ENCODE peak calls at places on chromosomes 3 and 15, in seven cellular contexts. E, G, M, S, U, O and B are unnamed samples.

GRCh38 chr3:8223766-8224165 is 277.9 kb upstream of the LMCD1 start:
- DNase-seq in M (peak), E (no peak), S (no peak), G (no peak), O (no peak), U (no peak), B (no peak)

GRCh38 chr3:138303474-138303873 is 26.2 kb downstream of the NME9 start:
- DNase-seq in G (no peak), U (no peak), O (no peak), E (no peak), S (no peak), M (no peak), B (no peak)

GRCh38 chr3:149646181-149646766 is 11.6 kb downstream of the WWTR1 start:
- DNase-seq in S (no peak), U (no peak), E (no peak), O (no peak), G (no peak), M (no peak), B (peak)

GRCh38 chr3:159884661-159885402 is 103.8 kb upstream of the IL12A start:
- DNase-seq in U (no peak), S (no peak), G (no peak), E (no peak), M (no peak), O (peak), B (peak)

GRCh38 chr3:53850895-53851294 is 4.5 kb downstream of the IL17RB start:
- DNase-seq in M (no peak), G (no peak), O (no peak), E (no peak), U (no peak), S (no peak), B (peak)

GRCh38 chr15:31897746-31898145 is 132.6 kb upstream of the CHRNA7 start:
- DNase-seq in U (no peak), E (no peak), S (no peak), O (no peak), G (no peak), M (no peak), B (no peak)

GRCh38 chr3:64584193-64584592 is 103.6 kb downstream of the ADAMTS9 start:
- DNase-seq in E (no peak), U (no peak), O (no peak), G (no peak), M (no peak), S (no peak), B (no peak)

GRCh38 chr3:77122610-77123009 is 82.7 kb downstream of the ROBO2 start:
- DNase-seq in S (no peak), U (no peak), O (no peak), M (no peak), E (no peak), G (no peak), B (no peak)

GRCh38 chr3:32109256-32109655 is 2.8 kb downstream of the GPD1L start:
- DNase-seq in O (no peak), E (no peak), U (peak), S (peak), G (no peak), M (peak), B (no peak)

GRCh38 chr15:49813615-49814014 is 192.8 kb downstream of the DTWD1 start:
- DNase-seq in M (no peak), U (no peak), E (no peak), S (no peak), G (no peak), O (no peak), B (no peak)

GRCh38 chr3:119352235-119352634 is 58.1 kb downstream of the ARHGAP31 start:
- DNase-seq in G (peak), E (no peak), U (no peak), M (no peak), O (no peak), S (no peak), B (no peak)

GRCh38 chr3:182389041-182389815 is 404.1 kb upstream of the ATP11B start:
- DNase-seq in O (no peak), E (no peak), U (no peak), G (no peak), M (no peak), S (no peak), B (no peak)

GRCh38 chr15:25694823-25695312 is 168.3 kb downstream of the ATP10A start:
- DNase-seq in G (no peak), E (no peak), S (no peak), M (no peak), U (no peak), O (no peak), B (no peak)

GRCh38 chr15:66472176-66472999 is 25.2 kb downstream of the SNAPC5 start:
- DNase-seq in M (no peak), S (no peak), G (peak), U (no peak), O (no peak), E (no peak), B (no peak)

GRCh38 chr15:85171736-85172135 is 190.1 kb downstream of the PDE8A start:
- DNase-seq in O (no peak), U (no peak), E (no peak), S (no peak), M (no peak), G (no peak), B (peak)

GRCh38 chr15:92941668-92942067 is 41.5 kb downstream of the CHD2 start:
- DNase-seq in G (no peak), M (no peak), E (no peak), S (no peak), U (no peak), O (no peak), B (no peak)

GRCh38 chr15:67559158-67559557 is 16.7 kb downstream of the MAP2K5 start:
- DNase-seq in G (no peak), E (no peak), U (no peak), S (no peak), M (no peak), O (no peak), B (no peak)

GRCh38 chr15:44099671-44100070 is 95.4 kb downstream of the FRMD5 start:
- DNase-seq in G (no peak), S (no peak), U (no peak), E (no peak), M (no peak), O (no peak), B (no peak)

GRCh38 chr3:195860456-195860855 is 47.9 kb downstream of the TNK2 start:
- DNase-seq in M (no peak), U (no peak), G (no peak), S (no peak), O (no peak), E (no peak), B (no peak)

GRCh38 chr15:66107070-66107469 is 146.5 kb downstream of the MEGF11 start:
- DNase-seq in S (no peak), E (no peak), M (no peak), G (no peak), U (no peak), O (no peak), B (no peak)

GRCh38 chr15:35329521-35329921 is 216.4 kb downstream of the DPH6 start:
- DNase-seq in U (no peak), S (no peak), E (no peak), O (no peak), M (no peak), G (no peak), B (no peak)

GRCh38 chr3:134449277-134449676 is 36.5 kb downstream of the ANAPC13 start:
- DNase-seq in S (peak), O (peak), U (no peak), G (no peak), M (no peak), E (peak), B (peak)

GRCh38 chr15:49370782-49371181 is 52.3 kb upstream of the FGF7 start:
- DNase-seq in E (no peak), G (no peak), S (no peak), U (no peak), O (peak), M (no peak), B (peak)

GRCh38 chr3:29515451-29515850 is 234.6 kb downstream of the RBMS3 start:
- DNase-seq in O (peak), M (no peak), S (no peak), E (no peak), G (no peak), U (no peak), B (no peak)

GRCh38 chr3:161969867-161970266 is 473.3 kb downstream of the OTOL1 start:
- DNase-seq in U (no peak), M (no peak), O (no peak), E (no peak), G (no peak), S (no peak), B (no peak)

GRCh38 chr15:35168464-35168863 is 83.4 kb upstream of the NANOGP8 start:
- DNase-seq in E (no peak), U (no peak), M (no peak), O (no peak), G (no peak), S (no peak), B (peak)

GRCh38 chr3:46095307-46095706 is 68.0 kb upstream of the XCR1 start:
- DNase-seq in G (no peak), O (no peak), S (no peak), E (no peak), M (no peak), U (no peak), B (no peak)

GRCh38 chr3:11544413-11545181 is 99.1 kb downstream of the VGLL4 start:
- DNase-seq in E (no peak), S (no peak), G (no peak), O (no peak), U (peak), M (peak), B (peak)

GRCh38 chr15:70321106-70321809 is 223.5 kb upstream of the TLE3 start:
- DNase-seq in S (no peak), G (no peak), M (no peak), U (no peak), O (no peak), E (peak), B (no peak)

GRCh38 chr15:95254263-95254662 is 1022.9 kb downstream of the MCTP2 start:
- DNase-seq in S (no peak), E (no peak), M (no peak), G (no peak), U (no peak), O (no peak), B (no peak)

GRCh38 chr3:117722856-117723255 is 1013.3 kb downstream of the TUSC7 start:
- DNase-seq in U (no peak), M (no peak), E (no peak), S (no peak), G (no peak), O (no peak), B (no peak)

GRCh38 chr15:88243156-88243555 is 13.4 kb downstream of the NTRK3 start:
- DNase-seq in E (no peak), U (no peak), G (no peak), O (no peak), M (no peak), S (no peak), B (no peak)

GRCh38 chr15:40826123-40827075 is 2.1 kb downstream of the PPP1R14D start:
- DNase-seq in G (no peak), E (no peak), S (no peak), M (no peak), U (no peak), O (no peak), B (peak)

GRCh38 chr15:71806452-71806931 is 3.9 kb upstream of the NR2E3 start:
- DNase-seq in G (no peak), M (peak), U (no peak), E (peak), O (peak), S (no peak), B (no peak)

DNA sequence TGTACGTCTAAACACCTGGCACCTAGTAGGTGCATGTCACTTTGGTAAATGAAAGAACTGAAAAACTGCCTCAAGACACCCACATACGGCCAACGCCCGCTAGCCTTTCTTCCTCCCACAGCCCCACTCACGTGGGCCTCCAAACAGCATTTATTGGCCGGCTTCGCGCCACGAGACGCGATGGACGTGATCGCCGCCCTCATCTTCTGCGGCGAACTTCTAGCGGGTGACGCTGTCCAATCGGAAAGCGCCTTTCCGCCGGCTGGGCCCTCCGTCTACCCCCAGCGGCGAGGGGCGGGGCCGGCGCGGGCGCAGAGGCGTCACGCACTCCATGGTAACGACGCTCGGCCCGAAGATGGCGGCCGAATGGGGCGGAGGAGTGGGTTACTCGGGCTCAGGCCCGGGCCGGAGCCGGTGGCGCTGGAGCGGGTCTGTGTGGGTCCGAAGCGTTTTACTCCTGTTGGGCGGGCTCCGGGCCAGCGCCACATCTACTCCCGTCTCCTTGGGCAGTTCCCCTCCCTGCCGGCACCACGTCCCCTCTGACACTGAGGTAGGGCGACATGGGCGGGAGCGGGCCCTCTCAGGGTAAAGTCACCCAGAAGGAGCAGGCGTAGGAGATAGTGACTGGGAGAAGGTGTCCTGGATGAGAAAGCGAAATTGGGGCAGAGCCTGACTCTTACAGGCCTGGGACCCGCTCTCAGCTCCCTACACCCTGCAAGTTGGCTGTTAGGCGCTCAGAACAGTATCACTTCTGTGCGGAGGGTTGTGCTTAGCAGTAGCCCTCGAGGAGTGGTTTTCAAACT is at the start of gene LMLN:
- DNase-seq in M (peak), U (peak), S (peak), G (peak), O (peak), E (peak), B (peak)
- TF ChIP-seq POLR2A in M (peak), U (no peak), S (peak), G (peak), O (peak), E (peak), B (peak)

GRCh38 chr3:187736418-187736871 is 8.8 kb downstream of the BCL6 start:
- DNase-seq in O (peak), S (no peak), G (no peak), U (no peak), M (no peak), E (no peak), B (peak)
- TF ChIP-seq POLR2A in O (no peak), S (no peak), G (no peak), U (no peak), M (no peak), E (no peak), B (no peak)

DNA sequence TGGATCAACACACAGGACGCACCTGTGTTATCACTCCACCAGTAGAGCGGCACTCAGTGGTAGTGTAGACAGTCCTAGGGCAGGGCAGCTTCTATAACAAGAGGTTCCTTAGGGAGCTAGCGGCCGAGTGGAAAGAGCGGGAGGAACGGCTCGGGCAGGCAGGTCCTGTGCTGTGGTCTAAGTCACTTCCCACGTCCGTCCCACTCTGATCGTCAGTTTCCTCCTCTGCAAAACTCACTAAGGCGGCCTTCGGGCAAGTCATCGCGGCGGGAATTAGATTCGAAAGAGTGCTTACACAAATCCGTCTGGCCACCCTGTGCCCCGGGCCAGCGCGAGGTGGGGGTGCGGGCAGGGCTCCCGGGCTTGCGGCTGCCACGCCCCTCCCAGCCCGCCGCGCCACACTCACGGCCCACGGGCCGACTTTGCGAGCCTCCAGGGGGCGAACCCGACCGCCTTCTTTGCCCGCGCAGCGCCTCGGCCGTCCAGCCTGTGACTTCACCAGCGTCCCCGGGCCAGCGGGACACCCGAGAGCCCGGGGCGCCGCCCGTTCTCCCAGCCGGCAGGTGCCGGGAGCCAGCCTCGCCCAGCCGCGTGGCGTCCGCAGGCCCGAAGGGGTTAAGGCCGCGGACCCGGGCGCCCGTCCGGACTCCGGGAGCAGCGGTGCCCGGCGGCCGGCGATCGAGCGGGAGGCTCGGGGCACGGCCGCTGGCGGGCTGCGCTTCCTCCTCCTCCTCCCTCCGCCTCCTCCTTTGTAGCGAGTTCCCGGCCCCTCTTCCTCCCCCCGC is 426 bp upstream of the CORO2B start:
- DNase-seq in U (peak), G (no peak), O (peak), E (peak), M (peak), S (peak), B (peak)
- TF ChIP-seq POLR2A in U (no peak), G (no peak), O (no peak), E (no peak), M (peak), S (no peak), B (no peak)

GRCh38 chr3:52472239-52472783 is 16.9 kb downstream of the NISCH start:
- DNase-seq in M (no peak), O (no peak), G (no peak), S (no peak), U (no peak), E (no peak), B (no peak)

GRCh38 chr3:52470920-52471319 is 15.5 kb downstream of the NISCH start:
- DNase-seq in O (no peak), M (no peak), S (no peak), G (no peak), U (peak), E (no peak), B (no peak)

GRCh38 chr3:52469001-52469400 is 13.6 kb downstream of the NISCH start:
- DNase-seq in S (peak), G (no peak), O (no peak), U (no peak), E (no peak), M (no peak), B (no peak)

GRCh38 chr3:52473031-52473430 is 17.6 kb downstream of the NISCH start:
- DNase-seq in E (no peak), S (no peak), U (peak), M (no peak), O (no peak), G (no peak), B (no peak)

DNA sequence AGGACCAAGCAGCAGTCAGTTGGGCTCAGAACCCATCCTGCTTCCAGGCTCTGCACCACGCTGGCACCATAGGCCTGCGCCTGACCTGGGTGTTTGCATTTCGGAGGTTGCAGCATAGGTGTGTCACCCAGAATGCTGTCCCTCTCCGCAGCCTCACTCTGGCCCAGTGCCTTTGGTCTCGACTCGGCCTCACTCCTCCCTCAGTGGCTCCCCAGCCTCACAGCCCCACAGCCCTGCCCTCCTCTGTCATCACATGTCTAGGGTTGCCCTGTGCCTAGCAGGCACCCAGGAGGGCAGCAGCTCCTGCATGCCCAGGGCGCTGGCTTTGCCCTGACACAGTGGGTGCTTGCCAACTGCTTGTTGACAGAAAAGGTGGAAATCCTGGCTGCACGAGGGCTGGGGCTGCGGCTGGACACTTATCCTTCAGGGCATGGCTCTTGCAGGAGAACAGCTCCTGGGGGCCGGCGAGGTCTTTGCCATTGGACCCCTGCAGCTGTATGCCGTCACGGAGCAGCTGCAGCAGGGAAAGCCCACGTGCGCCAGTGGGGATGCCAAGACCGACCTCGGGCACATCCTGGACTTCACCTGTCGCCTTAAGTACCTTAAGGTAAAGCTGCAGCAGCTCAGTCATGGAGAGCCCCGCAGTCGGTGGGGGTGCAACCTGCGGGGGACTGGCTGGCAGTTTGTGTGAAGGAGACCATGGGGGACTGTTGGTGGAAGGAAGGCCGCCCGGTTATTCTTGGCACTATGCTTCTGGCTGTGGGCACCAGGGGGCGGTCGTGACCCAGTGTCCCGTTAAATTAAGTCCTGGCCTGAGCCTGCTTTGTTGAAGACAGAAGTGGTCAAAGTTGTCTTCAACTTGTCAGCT is 16.2 kb downstream of the NISCH start:
- DNase-seq in S (peak), E (peak), G (no peak), O (peak), U (peak), M (peak), B (peak)
- TF ChIP-seq POLR2A in S (no peak), E (no peak), G (no peak), O (no peak), U (no peak), M (no peak), B (no peak)

GRCh38 chr3:196903740-196904139 is 36.0 kb downstream of the SENP5 start:
- DNase-seq in G (no peak), M (no peak), O (no peak), E (no peak), U (no peak), S (no peak), B (no peak)
- TF ChIP-seq POLR2A in G (no peak), M (no peak), O (no peak), E (no peak), U (no peak), S (no peak), B (no peak)

GRCh38 chr3:20576228-20576627 is 390.2 kb upstream of the SGO1 start:
- DNase-seq in M (no peak), U (no peak), G (no peak), O (no peak), S (no peak), E (no peak), B (no peak)
- TF ChIP-seq POLR2A in M (no peak), U (no peak), G (no peak), O (no peak), S (no peak), E (no peak), B (no peak)